ENCODE peak calls at places on chromosomes 12 and 14, in ten cellular contexts. I, O, U, M, V, N, P, R, K and S are unnamed samples.

GRCh38 chr12:112005419-112006395 is 7.3 kb downstream of the TMEM116 start:
- DNase-seq in I (no peak), O (peak), U (no peak), M (no peak), V (peak), N (no peak), P (no peak), R (no peak), K (no peak), S (peak)

GRCh38 chr12:48750769-48751356 is 34.4 kb upstream of the CCNT1 start:
- DNase-seq in I (no peak), O (peak), U (no peak), M (no peak), V (peak), N (no peak), P (no peak), R (no peak), K (no peak), S (peak)

GRCh38 chr12:132356686-132357622 is 27.6 kb upstream of the GALNT9 start:
- DNase-seq in I (no peak), O (peak), U (no peak), M (no peak), V (peak), N (no peak), P (no peak), R (no peak), K (no peak), S (peak)

GRCh38 chr12:6281081-6281809 is 29.2 kb upstream of the PLEKHG6 start:
- DNase-seq in I (no peak), O (no peak), U (no peak), M (no peak), V (peak), N (peak), P (no peak), R (no peak), K (no peak), S (no peak)

GRCh38 chr14:92215579-92215978 is 93.8 kb downstream of the CPSF2 start:
- DNase-seq in I (no peak), O (peak), U (no peak), M (no peak), V (no peak), N (no peak), P (no peak), R (no peak), K (no peak), S (no peak)

GRCh38 chr14:94403312-94403711 is 14.9 kb upstream of the SERPINA1 start:
- DNase-seq in I (no peak), O (peak), U (no peak), M (no peak), V (no peak), N (no peak), P (no peak), R (no peak), K (no peak), S (no peak)

GRCh38 chr12:52755533-52755932 is 21.6 kb downstream of the KRT76 start:
- DNase-seq in I (no peak), O (no peak), U (no peak), M (no peak), V (no peak), N (no peak), P (no peak), R (no peak), K (no peak), S (no peak)

GRCh38 chr12:29593001-29593400 is 95.5 kb upstream of the OVCH1 start:
- DNase-seq in I (no peak), O (no peak), U (no peak), M (no peak), V (no peak), N (no peak), P (no peak), R (no peak), K (no peak), S (no peak)

GRCh38 chr14:99522934-99523660 is 41.9 kb downstream of the CCNK start:
- DNase-seq in I (peak), O (no peak), U (no peak), M (peak), V (peak), N (no peak), P (no peak), R (no peak), K (no peak), S (no peak)

GRCh38 chr12:70744133-70744532 is 106.9 kb upstream of the PTPRB start:
- DNase-seq in I (no peak), O (peak), U (no peak), M (no peak), V (no peak), N (no peak), P (no peak), R (no peak), K (peak), S (peak)